ENCODE peak calls at places on chromosome 9, in eight cellular contexts. One of them, this sample, is unnamed.

GRCh38 chr9:34701023-34701768 is 8.7 kb downstream of the CCL21 start:
- DNase-seq in mammary epithelial cell: peak; percentile 54
- DNase-seq in PC-9: no peak
- DNase-seq in heart left ventricle: peak; percentile 73
- DNase-seq in lung: peak; percentile 70
- DNase-seq in endodermal cell: peak; percentile 94
- DNase-seq in MM.1S: peak; percentile 63
- DNase-seq in upper lobe of left lung: peak; percentile 93
- DNase-seq in this sample: peak; percentile 74

GRCh38 chr9:90641868-90642558 is 611 bp downstream of the DIRAS2 start:
- DNase-seq in MM.1S: no peak
- DNase-seq in heart left ventricle: no peak
- DNase-seq in mammary epithelial cell: no peak
- DNase-seq in endodermal cell: peak; percentile 60
- DNase-seq in PC-9: no peak
- DNase-seq in upper lobe of left lung: no peak
- DNase-seq in lung: no peak
- DNase-seq in this sample: no peak

GRCh38 chr9:69261636-69262035 is 63.4 kb upstream of the ENTREP1 start:
- DNase-seq in mammary epithelial cell: no peak
- DNase-seq in PC-9: no peak
- DNase-seq in MM.1S: no peak
- DNase-seq in endodermal cell: no peak
- DNase-seq in upper lobe of left lung: no peak
- DNase-seq in lung: no peak
- DNase-seq in heart left ventricle: no peak
- DNase-seq in this sample: no peak

GRCh38 chr9:105670775-105671174 is 8.5 kb downstream of the TAL2 start:
- DNase-seq in lung: no peak
- DNase-seq in PC-9: no peak
- DNase-seq in MM.1S: no peak
- DNase-seq in heart left ventricle: no peak
- DNase-seq in upper lobe of left lung: no peak
- DNase-seq in mammary epithelial cell: no peak
- DNase-seq in endodermal cell: no peak
- DNase-seq in this sample: no peak

GRCh38 chr9:116387934-116388714 is 234.5 kb downstream of the PAPPA start:
- DNase-seq in heart left ventricle: no peak
- DNase-seq in mammary epithelial cell: no peak
- DNase-seq in MM.1S: no peak
- DNase-seq in lung: no peak
- DNase-seq in endodermal cell: no peak
- DNase-seq in PC-9: no peak
- DNase-seq in upper lobe of left lung: no peak
- DNase-seq in this sample: no peak

GRCh38 chr9:78491402-78491801 is 194.5 kb downstream of the PSAT1 start:
- DNase-seq in endodermal cell: no peak
- DNase-seq in PC-9: no peak
- DNase-seq in heart left ventricle: no peak
- DNase-seq in mammary epithelial cell: no peak
- DNase-seq in lung: no peak
- DNase-seq in upper lobe of left lung: no peak
- DNase-seq in MM.1S: no peak
- DNase-seq in this sample: no peak

GRCh38 chr9:129501771-129502324 is 119.1 kb downstream of the C9orf50 start:
- DNase-seq in heart left ventricle: no peak
- DNase-seq in MM.1S: no peak
- DNase-seq in lung: peak; percentile 59
- DNase-seq in endodermal cell: no peak
- DNase-seq in upper lobe of left lung: no peak
- DNase-seq in mammary epithelial cell: no peak
- DNase-seq in PC-9: no peak
- DNase-seq in this sample: no peak

GRCh38 chr9:87667164-87667738 is 58.7 kb upstream of the CTSL start:
- DNase-seq in lung: no peak
- DNase-seq in heart left ventricle: no peak
- DNase-seq in mammary epithelial cell: peak; percentile 8
- DNase-seq in endodermal cell: peak; percentile 91
- DNase-seq in PC-9: no peak
- DNase-seq in upper lobe of left lung: no peak
- DNase-seq in MM.1S: peak; percentile 28
- DNase-seq in this sample: no peak

GRCh38 chr9:37978983-37979382 is 75.1 kb upstream of the SLC25A51 start:
- DNase-seq in mammary epithelial cell: no peak
- DNase-seq in upper lobe of left lung: no peak
- DNase-seq in PC-9: no peak
- DNase-seq in MM.1S: no peak
- DNase-seq in lung: no peak
- DNase-seq in endodermal cell: no peak
- DNase-seq in heart left ventricle: peak; percentile 7
- DNase-seq in this sample: no peak

GRCh38 chr9:131407717-131408195 is 13.9 kb downstream of the PRRC2B start:
- DNase-seq in MM.1S: no peak
- DNase-seq in endodermal cell: peak; percentile 92
- DNase-seq in heart left ventricle: peak; percentile 66
- DNase-seq in lung: peak; percentile 56
- DNase-seq in mammary epithelial cell: peak; percentile 73
- DNase-seq in upper lobe of left lung: no peak
- DNase-seq in PC-9: no peak
- DNase-seq in this sample: no peak

GRCh38 chr9:118786877-118787276 is 582.4 kb downstream of the BRINP1 start:
- DNase-seq in mammary epithelial cell: no peak
- DNase-seq in lung: no peak
- DNase-seq in heart left ventricle: no peak
- DNase-seq in upper lobe of left lung: no peak
- DNase-seq in MM.1S: no peak
- DNase-seq in endodermal cell: no peak
- DNase-seq in PC-9: no peak
- DNase-seq in this sample: no peak

GRCh38 chr9:120755827-120756434 is 37.3 kb downstream of the FBXW2 start:
- DNase-seq in lung: peak; percentile 62
- DNase-seq in upper lobe of left lung: no peak
- DNase-seq in mammary epithelial cell: peak; percentile 35
- DNase-seq in heart left ventricle: no peak
- DNase-seq in MM.1S: peak; percentile 60
- DNase-seq in endodermal cell: peak; percentile 88
- DNase-seq in PC-9: peak; percentile 48
- DNase-seq in this sample: no peak

GRCh38 chr9:84953797-84954695 is 284.5 kb downstream of the NTRK2 start:
- DNase-seq in MM.1S: peak; percentile 83
- DNase-seq in heart left ventricle: peak; percentile 71
- DNase-seq in upper lobe of left lung: peak; percentile 87
- DNase-seq in endodermal cell: peak; percentile 94
- DNase-seq in lung: peak; percentile 77
- DNase-seq in mammary epithelial cell: peak; percentile 73
- DNase-seq in PC-9: no peak
- DNase-seq in this sample: peak; percentile 81

GRCh38 chr9:110828148-110828730 is 159.6 kb downstream of the MUSK start:
- DNase-seq in upper lobe of left lung: no peak
- DNase-seq in mammary epithelial cell: no peak
- DNase-seq in PC-9: no peak
- DNase-seq in lung: no peak
- DNase-seq in heart left ventricle: peak; percentile 60
- DNase-seq in MM.1S: no peak
- DNase-seq in endodermal cell: no peak
- DNase-seq in this sample: no peak

GRCh38 chr9:135952664-135953206 is 8.4 kb downstream of the UBAC1 start:
- DNase-seq in lung: no peak
- DNase-seq in PC-9: no peak
- DNase-seq in upper lobe of left lung: no peak
- DNase-seq in MM.1S: no peak
- DNase-seq in mammary epithelial cell: no peak
- DNase-seq in heart left ventricle: no peak
- DNase-seq in endodermal cell: no peak
- DNase-seq in this sample: no peak

GRCh38 chr9:78118742-78119473 is 87.3 kb upstream of the GNAQ start:
- DNase-seq in upper lobe of left lung: no peak
- DNase-seq in lung: no peak
- DNase-seq in endodermal cell: no peak
- DNase-seq in MM.1S: no peak
- DNase-seq in PC-9: peak; percentile 91
- DNase-seq in heart left ventricle: no peak
- DNase-seq in mammary epithelial cell: peak; percentile 98
- DNase-seq in this sample: no peak

GRCh38 chr9:114238919-114239879 is 83.7 kb upstream of the ORM1 start:
- DNase-seq in MM.1S: no peak
- DNase-seq in mammary epithelial cell: no peak
- DNase-seq in heart left ventricle: peak; percentile 66
- DNase-seq in endodermal cell: peak; percentile 84
- DNase-seq in upper lobe of left lung: no peak
- DNase-seq in lung: no peak
- DNase-seq in PC-9: no peak
- DNase-seq in this sample: no peak

GRCh38 chr9:17628617-17629016 is 49.8 kb downstream of the SH3GL2 start:
- DNase-seq in MM.1S: no peak
- DNase-seq in lung: no peak
- DNase-seq in heart left ventricle: no peak
- DNase-seq in endodermal cell: no peak
- DNase-seq in mammary epithelial cell: no peak
- DNase-seq in upper lobe of left lung: no peak
- DNase-seq in PC-9: no peak
- DNase-seq in this sample: no peak

DNA sequence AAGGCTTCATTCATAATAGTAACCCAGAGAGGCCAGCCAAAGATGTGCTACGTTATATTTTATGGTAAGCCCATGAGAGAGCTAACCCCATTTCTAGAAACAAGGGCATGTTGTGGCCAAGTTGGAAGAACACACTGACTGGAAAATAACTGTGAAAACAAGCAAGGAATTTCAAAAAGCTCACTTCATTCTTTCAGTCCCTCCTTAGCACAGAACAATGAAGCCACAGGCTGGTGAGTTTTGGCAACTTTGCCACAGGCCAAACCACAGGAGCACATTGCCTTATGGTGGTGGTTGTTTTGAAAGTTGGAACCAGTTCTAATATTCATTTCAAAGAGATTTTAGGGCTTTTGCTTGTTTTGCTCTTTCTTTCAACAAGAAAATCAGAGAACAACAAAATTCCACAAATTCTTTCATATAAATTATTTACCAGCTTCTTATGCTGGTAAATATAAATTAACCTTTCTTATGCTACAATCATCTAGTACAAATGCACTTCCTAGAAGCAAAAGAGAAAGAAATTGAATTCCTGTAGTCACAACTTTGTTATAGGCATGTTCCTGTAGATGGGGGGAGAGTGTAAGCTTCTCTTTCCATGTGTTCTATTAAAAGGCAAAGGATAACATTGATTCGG is 225.4 kb upstream of the RFX3 start:
- DNase-seq in endodermal cell: no peak
- DNase-seq in heart left ventricle: no peak
- DNase-seq in upper lobe of left lung: no peak
- DNase-seq in lung: no peak
- DNase-seq in MM.1S: peak; percentile 54
- DNase-seq in mammary epithelial cell: peak; percentile 68
- DNase-seq in PC-9: no peak
- DNase-seq in this sample: no peak
- H3K36me3 ChIP-seq in endodermal cell: no peaks in the 10 kb centered on the region
- H3K36me3 ChIP-seq in heart left ventricle: no peaks in the 10 kb centered on the region
- H3K36me3 ChIP-seq in upper lobe of left lung: no peaks in the 10 kb centered on the region
- H3K36me3 ChIP-seq in lung: no peaks in the 10 kb centered on the region
- H3K36me3 ChIP-seq in MM.1S: no peaks in the 10 kb centered on the region
- H3K36me3 ChIP-seq in mammary epithelial cell: no peaks in the 10 kb centered on the region
- H3K36me3 ChIP-seq in PC-9: no peaks in the 10 kb centered on the region
- H3K36me3 ChIP-seq in this sample: no peaks in the 10 kb centered on the region

GRCh38 chr9:134374301-134375010 is 48.2 kb downstream of the RXRA start:
- DNase-seq in heart left ventricle: no peak
- DNase-seq in lung: no peak
- DNase-seq in MM.1S: no peak
- DNase-seq in mammary epithelial cell: no peak
- DNase-seq in upper lobe of left lung: peak; percentile 78
- DNase-seq in PC-9: no peak
- DNase-seq in endodermal cell: no peak
- DNase-seq in this sample: no peak

GRCh38 chr9:134373953-134374300 is 47.7 kb downstream of the RXRA start:
- DNase-seq in heart left ventricle: no peak
- DNase-seq in mammary epithelial cell: no peak
- DNase-seq in lung: no peak
- DNase-seq in MM.1S: no peak
- DNase-seq in upper lobe of left lung: peak; percentile 84
- DNase-seq in PC-9: no peak
- DNase-seq in endodermal cell: no peak
- DNase-seq in this sample: no peak

GRCh38 chr9:134371731-134372130 is 45.5 kb downstream of the RXRA start:
- DNase-seq in MM.1S: no peak
- DNase-seq in PC-9: no peak
- DNase-seq in heart left ventricle: peak; percentile 84
- DNase-seq in lung: peak; percentile 83
- DNase-seq in upper lobe of left lung: peak; percentile 90
- DNase-seq in endodermal cell: no peak
- DNase-seq in mammary epithelial cell: peak; percentile 92
- DNase-seq in this sample: no peak

GRCh38 chr9:134372621-134373267 is 46.5 kb downstream of the RXRA start:
- DNase-seq in PC-9: no peak
- DNase-seq in MM.1S: no peak
- DNase-seq in upper lobe of left lung: peak; percentile 89
- DNase-seq in heart left ventricle: peak; percentile 77
- DNase-seq in mammary epithelial cell: no peak
- DNase-seq in endodermal cell: no peak
- DNase-seq in lung: peak; percentile 74
- DNase-seq in this sample: no peak

GRCh38 chr9:134373269-134373668 is 47.0 kb downstream of the RXRA start:
- DNase-seq in heart left ventricle: no peak
- DNase-seq in lung: no peak
- DNase-seq in endodermal cell: no peak
- DNase-seq in mammary epithelial cell: no peak
- DNase-seq in MM.1S: no peak
- DNase-seq in upper lobe of left lung: no peak
- DNase-seq in PC-9: no peak
- DNase-seq in this sample: no peak
- TF ChIP-seq CTCF in heart left ventricle: no peak
- TF ChIP-seq CTCF in lung: no peak
- TF ChIP-seq CTCF in endodermal cell: peak; percentile 41
- TF ChIP-seq CTCF in mammary epithelial cell: no peak
- TF ChIP-seq CTCF in MM.1S: no peak
- TF ChIP-seq CTCF in upper lobe of left lung: no peak
- TF ChIP-seq CTCF in PC-9: no peak
- TF ChIP-seq CTCF in this sample: no peak

DNA sequence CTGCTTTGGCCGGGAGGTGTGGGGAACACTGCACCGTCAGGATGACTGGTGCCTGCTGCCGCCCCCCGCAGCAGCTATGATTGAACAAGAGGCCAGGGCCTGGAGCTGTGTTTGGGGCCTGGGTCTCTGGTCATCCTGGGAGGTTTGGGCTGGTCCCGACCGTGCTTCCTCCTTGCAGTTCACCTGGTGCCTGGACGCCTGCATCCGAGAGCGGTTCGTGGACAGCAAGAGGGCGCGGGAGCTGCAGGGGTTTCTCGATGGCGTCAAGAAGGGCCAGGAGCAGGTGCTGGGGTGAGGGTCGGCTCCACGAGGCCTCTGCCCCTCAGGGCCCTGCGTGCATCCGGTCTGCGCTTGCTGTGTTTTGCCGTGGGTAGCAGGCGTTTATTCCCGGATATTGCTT is 8.9 kb downstream of the NELFB start:
- DNase-seq in lung: no peak
- DNase-seq in PC-9: no peak
- DNase-seq in heart left ventricle: no peak
- DNase-seq in endodermal cell: no peak
- DNase-seq in mammary epithelial cell: no peak
- DNase-seq in MM.1S: no peak
- DNase-seq in upper lobe of left lung: no peak
- DNase-seq in this sample: no peak
- H3K36me3 ChIP-seq in lung: peaks cover 17% of the 10 kb centered on the region
- H3K36me3 ChIP-seq in PC-9: no peaks in the 10 kb centered on the region
- H3K36me3 ChIP-seq in heart left ventricle: peaks cover 59% of the 10 kb centered on the region
- H3K36me3 ChIP-seq in endodermal cell: peaks cover 41% of the 10 kb centered on the region
- H3K36me3 ChIP-seq in mammary epithelial cell: peaks cover 6% of the 10 kb centered on the region
- H3K36me3 ChIP-seq in MM.1S: peaks cover 2% of the 10 kb centered on the region
- H3K36me3 ChIP-seq in upper lobe of left lung: peaks cover 48% of the 10 kb centered on the region
- H3K36me3 ChIP-seq in this sample: peaks cover 3% of the 10 kb centered on the region

GRCh38 chr9:128166169-128166568 is 6.1 kb downstream of the BBLN start:
- DNase-seq in PC-9: no peak
- DNase-seq in lung: no peak
- DNase-seq in upper lobe of left lung: peak; percentile 59
- DNase-seq in MM.1S: no peak
- DNase-seq in mammary epithelial cell: no peak
- DNase-seq in heart left ventricle: no peak
- DNase-seq in endodermal cell: no peak
- DNase-seq in this sample: no peak
- TF ChIP-seq CTCF in PC-9: no peak
- TF ChIP-seq CTCF in lung: no peak
- TF ChIP-seq CTCF in upper lobe of left lung: no peak
- TF ChIP-seq CTCF in MM.1S: no peak
- TF ChIP-seq CTCF in mammary epithelial cell: no peak
- TF ChIP-seq CTCF in heart left ventricle: no peak
- TF ChIP-seq CTCF in endodermal cell: no peak
- TF ChIP-seq CTCF in this sample: no peak